ENCODE peak calls at places on chromosomes 11 and 22, in six cellular contexts. F is trophoblast cell, H is neuronal stem cell, W is H1, V is IMR-90, I is mesendoderm. T is an unnamed sample. For H3K79me1, the result is how much of the 10 kb centered on the place peaks cover.

GRCh38 chr22:25495286-25495685 is 69.2 kb upstream of the GRK3 start:
- DNase-seq in I (no peak), H (no peak), V (peak), F (peak), W (no peak), T (peak)

GRCh38 chr11:111631034-111631665 is 28.9 kb downstream of the SIK2 start:
- DNase-seq in F (no peak), H (no peak), V (peak), W (no peak), I (no peak), T (no peak)

GRCh38 chr22:46815132-46815531 is 52.7 kb downstream of the TBC1D22A start:
- DNase-seq in W (peak), F (no peak), V (no peak), I (no peak), H (no peak), T (no peak)

GRCh38 chr11:119403021-119403420 is 20.0 kb downstream of the THY1 start:
- DNase-seq in H (no peak), W (no peak), F (peak), V (peak), I (no peak), T (no peak)

GRCh38 chr11:9687736-9688494 is 24.0 kb downstream of the SWAP70 start:
- DNase-seq in H (no peak), W (no peak), I (no peak), V (peak), F (no peak), T (peak)

GRCh38 chr11:113114452-113115027 is 153.3 kb downstream of the NCAM1 start:
- DNase-seq in H (peak), I (peak), V (peak), W (peak), F (peak), T (peak)

GRCh38 chr11:36296925-36297604 is 977 bp downstream of the PRR5L start:
- DNase-seq in I (no peak), W (no peak), H (no peak), F (no peak), V (peak), T (peak)

GRCh38 chr11:36478700-36479329 is 31.3 kb downstream of the TRAF6 start:
- DNase-seq in W (no peak), F (no peak), I (peak), H (peak), V (peak), T (peak)

GRCh38 chr11:111454561-111455192 is 57.5 kb downstream of the BTG4 start:
- DNase-seq in F (peak), I (peak), H (peak), V (peak), W (peak), T (peak)

GRCh38 chr22:36435516-36436415 is 45.7 kb downstream of the TXN2 start:
- DNase-seq in F (no peak), V (no peak), H (no peak), I (peak), W (peak), T (peak)

GRCh38 chr22:50170453-50171318 is at the start of gene PANX2:
- DNase-seq in W (no peak), H (no peak), I (no peak), V (no peak), F (no peak), T (peak)

GRCh38 chr11:110069158-110069737 is 23.9 kb upstream of the ZC3H12C start:
- DNase-seq in V (peak), F (no peak), I (no peak), H (no peak), W (no peak), T (peak)

GRCh38 chr11:125494601-125494986 is 1.5 kb downstream of the FEZ1 start:
- DNase-seq in V (peak), H (no peak), I (no peak), F (no peak), W (no peak), T (peak)

GRCh38 chr22:32839776-32840571 is 38.5 kb downstream of the TIMP3 start:
- DNase-seq in W (no peak), I (no peak), H (no peak), F (no peak), V (peak), T (peak)

GRCh38 chr22:31968022-31968421 is 23.7 kb downstream of the YWHAH start:
- DNase-seq in F (no peak), V (no peak), I (no peak), W (no peak), H (no peak), T (no peak)

GRCh38 chr11:26569646-26570045 is 2.4 kb downstream of the MUC15 start:
- DNase-seq in I (no peak), F (no peak), V (no peak), W (no peak), H (no peak), T (no peak)

GRCh38 chr11:116871248-116871647 is 33.8 kb upstream of the APOA1 start:
- DNase-seq in W (no peak), F (no peak), H (no peak), I (no peak), V (peak), T (peak)

GRCh38 chr11:30990625-30991348 is 378.8 kb downstream of the DCDC1 start:
- DNase-seq in H (no peak), V (no peak), I (no peak), W (no peak), F (no peak), T (no peak)

GRCh38 chr11:79055866-79056632 is 384.8 kb downstream of the TENM4 start:
- DNase-seq in H (no peak), I (no peak), V (peak), F (no peak), W (no peak), T (no peak)

GRCh38 chr11:76410771-76411423 is 29.8 kb downstream of the GVQW3 start:
- DNase-seq in I (no peak), V (no peak), F (no peak), H (no peak), W (peak), T (no peak)

GRCh38 chr11:97751405-97751804 is 1269.3 kb upstream of the CNTN5 start:
- DNase-seq in H (no peak), I (no peak), V (no peak), F (no peak), W (no peak), T (no peak)

GRCh38 chr11:133966924-133967598 is 10.3 kb upstream of the IGSF9B start:
- DNase-seq in F (no peak), I (peak), W (peak), H (no peak), V (no peak), T (no peak)

GRCh38 chr22:38412435-38413084 is 42.4 kb downstream of the KCNJ4 start:
- DNase-seq in I (no peak), V (no peak), H (no peak), W (peak), F (peak), T (no peak)

GRCh38 chr11:76742912-76743311 is 40.2 kb upstream of the TSKU start:
- DNase-seq in V (peak), W (no peak), H (no peak), I (no peak), F (no peak), T (no peak)

GRCh38 chr11:75387742-75388294 is 11.5 kb upstream of the RPS3 start:
- DNase-seq in V (no peak), I (no peak), F (no peak), H (no peak), W (no peak), T (no peak)

GRCh38 chr22:30211124-30211820 is 35.3 kb downstream of the LIF start:
- DNase-seq in I (no peak), V (no peak), W (no peak), H (no peak), F (no peak), T (no peak)

GRCh38 chr11:67776834-67777530 is 102.6 kb upstream of the ALDH3B2 start:
- DNase-seq in H (no peak), I (no peak), F (no peak), W (no peak), V (no peak), T (no peak)

GRCh38 chr22:32661737-32662586 is 139.5 kb upstream of the TIMP3 start:
- DNase-seq in F (peak), I (no peak), H (no peak), W (no peak), V (peak), T (peak)

GRCh38 chr11:2988996-2989395 is 3.1 kb downstream of the NAP1L4 start:
- DNase-seq in V (peak), I (peak), H (no peak), F (no peak), W (no peak), T (peak)

GRCh38 chr11:63142459-63142858 is 1.6 kb downstream of the SLC22A24 start:
- DNase-seq in H (no peak), I (no peak), V (no peak), W (no peak), F (no peak), T (no peak)

GRCh38 chr22:33328789-33329296 is 270.7 kb upstream of the SYN3 start:
- DNase-seq in I (peak), H (no peak), F (no peak), W (no peak), V (peak), T (peak)

GRCh38 chr11:86440305-86440716 is 65.6 kb downstream of the CCDC81 start:
- DNase-seq in W (no peak), V (peak), I (no peak), F (no peak), H (no peak), T (peak)

DNA sequence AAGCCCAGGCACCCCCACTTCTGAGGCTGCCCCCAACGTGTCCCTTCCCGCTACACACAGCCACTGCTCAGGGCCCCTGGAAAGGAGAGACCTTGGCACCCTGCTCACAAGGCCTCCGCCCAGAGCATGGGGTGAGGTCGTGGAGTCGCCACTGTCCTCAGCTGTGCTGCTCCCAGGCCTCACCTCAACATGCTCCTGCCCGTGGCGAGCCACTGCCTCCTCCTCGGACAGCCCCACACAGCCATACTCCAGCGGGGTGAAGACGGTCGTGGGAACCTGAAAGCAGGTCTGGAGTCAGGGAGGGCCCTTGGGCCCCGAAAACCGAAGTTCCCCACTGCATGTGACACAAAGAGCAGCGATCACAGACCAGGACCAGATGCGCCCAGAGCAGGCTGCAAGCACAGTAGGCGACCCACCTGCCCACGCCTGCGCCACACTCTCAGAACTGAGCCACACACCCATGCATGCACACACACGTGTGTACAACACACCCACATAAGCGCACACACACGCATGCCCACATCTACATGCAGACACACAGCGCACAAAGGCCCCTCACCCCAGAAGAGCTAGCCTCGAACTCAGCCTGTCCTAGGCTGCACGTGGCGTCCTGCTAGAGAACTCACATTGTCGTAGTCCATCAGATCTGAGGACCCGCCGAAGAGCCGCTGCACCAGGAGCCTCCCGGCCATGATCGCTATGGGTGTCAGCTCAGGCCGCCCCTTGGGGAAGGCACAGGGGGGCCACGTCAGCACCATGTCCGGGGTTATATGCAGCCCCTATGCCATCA is 25.5 kb upstream of the GNB1L start:
- DNase-seq in V (no peak), F (no peak), H (no peak), W (peak), I (no peak), T (no peak)
- H3K4me3 ChIP-seq in V (no peak), F (no peak), H (no peak), W (no peak), I (no peak), T (peak)

DNA sequence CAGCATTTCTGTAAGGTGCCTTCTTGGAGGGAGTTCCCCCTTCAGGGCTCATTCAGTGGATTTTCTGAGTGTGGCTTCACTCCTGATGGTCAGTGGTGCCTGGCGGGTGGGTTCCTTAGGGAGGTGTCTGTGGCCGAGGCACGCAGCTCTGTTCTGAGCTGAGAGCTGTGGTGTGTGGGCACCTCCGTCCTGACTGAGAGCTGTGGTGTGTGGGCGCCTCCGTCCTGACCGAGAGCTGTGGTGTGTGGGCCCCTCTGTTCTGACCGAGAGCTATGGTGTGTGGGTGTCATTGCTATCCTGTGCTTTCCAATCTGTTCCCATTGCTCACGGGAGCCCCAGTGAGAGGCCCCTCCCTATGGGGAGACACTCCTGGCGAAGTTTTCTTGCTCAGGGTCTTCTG is 39.8 kb downstream of the MUC6 start:
- DNase-seq in W (no peak), F (no peak), I (no peak), H (no peak), V (no peak), T (no peak)
- H3K79me1 ChIP-seq in W (under half), F (under half), I (under half), H (under half), V (under half), T (half or more)

GRCh38 chr11:65499713-65500261 is 942 bp downstream of the MALAT1 start:
- DNase-seq in F (no peak), V (no peak), H (no peak), I (no peak), W (no peak), T (no peak)

GRCh38 chr11:65497141-65498041 is 1.5 kb upstream of the MALAT1 start:
- DNase-seq in V (peak), F (peak), I (peak), H (peak), W (peak), T (peak)

GRCh38 chr11:65498727-65498976 is 193 bp upstream of the MALAT1 start:
- DNase-seq in I (no peak), H (no peak), W (no peak), V (no peak), F (no peak), T (no peak)

GRCh38 chr11:65498977-65499712 is at the start of gene MALAT1:
- DNase-seq in H (peak), V (peak), W (peak), F (peak), I (peak), T (peak)

DNA sequence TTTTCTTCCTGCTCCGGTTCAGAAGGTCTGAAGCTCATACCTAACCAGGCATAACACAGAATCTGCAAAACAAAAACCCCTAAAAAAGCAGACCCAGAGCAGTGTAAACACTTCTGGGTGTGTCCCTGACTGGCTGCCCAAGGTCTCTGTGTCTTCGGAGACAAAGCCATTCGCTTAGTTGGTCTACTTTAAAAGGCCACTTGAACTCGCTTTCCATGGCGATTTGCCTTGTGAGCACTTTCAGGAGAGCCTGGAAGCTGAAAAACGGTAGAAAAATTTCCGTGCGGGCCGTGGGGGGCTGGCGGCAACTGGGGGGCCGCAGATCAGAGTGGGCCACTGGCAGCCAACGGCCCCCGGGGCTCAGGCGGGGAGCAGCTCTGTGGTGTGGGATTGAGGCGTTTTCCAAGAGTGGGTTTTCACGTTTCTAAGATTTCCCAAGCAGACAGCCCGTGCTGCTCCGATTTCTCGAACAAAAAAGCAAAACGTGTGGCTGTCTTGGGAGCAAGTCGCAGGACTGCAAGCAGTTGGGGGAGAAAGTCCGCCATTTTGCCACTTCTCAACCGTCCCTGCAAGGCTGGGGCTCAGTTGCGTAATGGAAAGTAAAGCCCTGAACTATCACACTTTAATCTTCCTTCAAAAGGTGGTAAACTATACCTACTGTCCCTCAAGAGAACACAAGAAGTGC is 661 bp upstream of the MALAT1 start:
- DNase-seq in H (no peak), F (peak), V (peak), I (peak), W (peak), T (peak)
- H2AK5ac ChIP-seq in H (peak), F (peak), V (peak), I (peak), W (peak), T (peak)

DNA sequence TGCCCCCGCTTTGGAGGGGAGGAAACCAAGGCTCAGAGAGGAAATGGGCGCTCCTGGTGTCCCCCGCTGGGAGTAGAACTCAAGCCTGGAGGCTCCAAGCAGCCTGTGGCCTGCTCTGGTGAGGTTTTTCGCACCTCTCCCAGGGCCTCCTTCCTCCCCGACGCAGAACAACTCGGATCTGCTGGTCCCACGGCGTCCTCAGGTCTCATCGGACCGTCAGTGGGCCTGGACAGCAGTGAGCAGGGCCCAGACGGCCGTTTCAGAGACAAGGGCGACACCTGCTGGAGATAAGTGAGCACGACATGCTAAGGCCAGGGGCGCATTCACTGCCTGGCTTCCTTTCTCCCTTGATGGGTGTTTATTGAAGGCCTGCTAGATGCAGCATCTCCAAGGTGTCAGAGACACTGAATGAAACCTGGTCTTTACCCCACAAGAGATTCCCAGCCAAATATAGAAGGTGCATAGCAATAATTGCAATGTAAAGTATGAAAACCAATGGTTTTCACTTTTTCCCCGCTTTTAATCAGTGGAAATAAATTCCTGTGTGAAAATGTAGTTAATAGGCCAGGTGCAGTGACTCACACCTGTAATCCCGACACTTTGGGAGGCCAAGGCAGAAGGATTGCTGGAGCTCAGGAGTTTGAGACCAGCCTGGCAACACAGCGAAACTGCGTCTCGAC is 26.9 kb upstream of the CD82 start:
- DNase-seq in I (peak), H (peak), V (peak), F (peak), W (peak), T (peak)
- H3K4me3 ChIP-seq in I (no peak), H (no peak), V (no peak), F (no peak), W (no peak), T (no peak)

GRCh38 chr22:44734801-44735517 is 17.4 kb upstream of the ARHGAP8 start:
- DNase-seq in W (no peak), H (no peak), V (no peak), F (no peak), I (no peak), T (no peak)
- H3K79me1 ChIP-seq in W (under half), H (under half), V (under half), F (under half), I (under half), T (under half)

T was measured in mesenchymal stem cell.